ENCODE peak calls at places on chromosomes 4 and X, in four cellular contexts. E is A549; K is stimulated activated naive CD8-positive, alpha-beta T cell treated with anti-CD3 and anti-CD28 coated beads, Interleukin-15, Interleukin-2, amounts not matched to agents 100 U/mL and 50 U/mL, for 24 hours; V is RKO. R is an unnamed sample.

GRCh38 chr4:143337600-143338287 is 1.1 kb downstream of the GAB1 start:
- DNase-seq in V (peak; percentile 34), E (peak; percentile 9), K (peak; percentile 16), R (no peak)

GRCh38 chr4:74944354-74944793 is 11.5 kb downstream of the PARM1 start:
- DNase-seq in K (no peak), V (no peak), E (peak; percentile 92), R (no peak)

GRCh38 chr4:73603307-73603710 is 16.9 kb downstream of the RASSF6 start:
- DNase-seq in E (peak; percentile 86), V (peak; percentile 64), K (no peak), R (no peak)

GRCh38 chr4:110484029-110484428 is 8.1 kb downstream of the ENPEP start:
- DNase-seq in E (no peak), V (no peak), K (no peak), R (no peak)

GRCh38 chr4:160717848-160718247 is 1446.0 kb downstream of the FSTL5 start:
- DNase-seq in E (no peak), K (no peak), V (no peak), R (no peak)

GRCh38 chr4:124710253-124710849 is 2.2 kb downstream of the ANKRD50 start:
- DNase-seq in V (peak; percentile 72), E (no peak), K (no peak), R (no peak)

GRCh38 chr4:60683357-60683756 is 516.8 kb upstream of the ADGRL3 start:
- DNase-seq in K (no peak), E (no peak), V (peak; percentile 75), R (no peak)

GRCh38 chr4:42655921-42656735 is 777 bp downstream of the ATP8A1 start:
- DNase-seq in V (no peak), E (no peak), K (peak; percentile 61), R (peak; percentile 63)

GRCh38 chr4:123699823-123700822 is 303.5 kb downstream of the SPRY1 start:
- DNase-seq in K (no peak), V (no peak), E (no peak), R (no peak)

GRCh38 chr4:24763631-24764302 is 31.6 kb upstream of the SOD3 start:
- DNase-seq in K (no peak), E (peak; percentile 18), V (no peak), R (peak; percentile 23)

GRCh38 chr4:185716008-185716976 is 95.7 kb downstream of the SORBS2 start:
- DNase-seq in E (no peak), V (no peak), K (no peak), R (peak; percentile 32)

GRCh38 chr4:84530449-84530848 is 31.4 kb upstream of the NKX6-1 start:
- DNase-seq in E (no peak), K (no peak), V (no peak), R (no peak)

GRCh38 chr4:72352746-72353145 is 216.3 kb downstream of the ADAMTS3 start:
- DNase-seq in E (no peak), K (no peak), V (no peak), R (no peak)

GRCh38 chrX:127038065-127038464 is 218.5 kb downstream of the PRR32 start:
- DNase-seq in K (no peak), E (peak; percentile 0), V (no peak), R (no peak)

GRCh38 chr4:80197601-80198444 is 520 bp downstream of the PRDM8 start:
- DNase-seq in K (no peak), V (no peak), E (no peak), R (no peak)

GRCh38 chr4:749771-750666 is 44.4 kb downstream of the PCGF3 start:
- DNase-seq in K (no peak), E (no peak), V (no peak), R (no peak)

GRCh38 chr4:7381890-7382633 is 52.7 kb downstream of the PSAPL1 start:
- DNase-seq in K (no peak), E (no peak), V (no peak), R (no peak)

GRCh38 chrX:103918050-103918449 is 44.4 kb upstream of the TMSB15B start:
- DNase-seq in E (peak; percentile 81), V (no peak), K (peak; percentile 56), R (peak; percentile 85)

GRCh38 chr4:4302416-4302815 is 12.4 kb downstream of the ZBTB49 start:
- DNase-seq in K (no peak), E (no peak), V (no peak), R (no peak)

R was measured in NCI-H524 treated with DMSO at 0.1 percent for 48 hours.